ENCODE peak calls at places on chromosomes 4 and X, in seven cellular contexts. W is neural progenitor cell, X is GM23338, L is PC-3, B is PC-9, O is MM.1S, U is SK-N-SH. D is an unnamed sample.

GRCh38 chr4:81021526-81021944 is 9.0 kb upstream of the BMP3 start:
- DNase-seq in W (no peak), L (peak; percentile 94), B (peak; percentile 58), O (no peak), X (no peak), U (no peak), D (no peak)

GRCh38 chrX:17405225-17405969 is 30.4 kb downstream of the NHS start:
- DNase-seq in B (peak; percentile 59), O (no peak), L (peak; percentile 94), W (no peak), X (no peak), U (no peak), D (peak; percentile 58)

GRCh38 chrX:154046262-154046771 is 26.6 kb upstream of the IRAK1 start:
- DNase-seq in B (no peak), U (no peak), X (no peak), O (no peak), W (peak; percentile 9), L (no peak), D (peak; percentile 83)

GRCh38 chr4:140116442-140117104 is 37.4 kb downstream of the MAML3 start:
- DNase-seq in X (peak; percentile 28), U (peak; percentile 41), O (no peak), B (no peak), L (peak; percentile 70), W (no peak), D (peak; percentile 52)

GRCh38 chr4:146158036-146158745 is 17.3 kb upstream of the LSM6 start:
- DNase-seq in O (no peak), U (no peak), X (no peak), W (no peak), L (no peak), B (no peak), D (peak; percentile 7)

GRCh38 chr4:148680884-148681283 is 238.7 kb upstream of the NR3C2 start:
- DNase-seq in O (no peak), U (no peak), W (no peak), L (no peak), X (no peak), B (no peak), D (no peak)

GRCh38 chr4:139675156-139675555 is 9.5 kb downstream of the MGST2 start:
- DNase-seq in B (no peak), W (no peak), U (no peak), O (no peak), L (no peak), X (no peak), D (no peak)

GRCh38 chrX:7120578-7121219 is 26.8 kb upstream of the STS start:
- DNase-seq in U (no peak), X (no peak), O (no peak), L (peak; percentile 89), W (no peak), B (peak; percentile 6), D (peak; percentile 15)

GRCh38 chr4:153619811-153620210 is 64.3 kb upstream of the TLR2 start:
- DNase-seq in L (no peak), B (no peak), W (peak; percentile 53), X (no peak), U (no peak), O (no peak), D (no peak)

GRCh38 chrX:134908235-134908834 is 82.5 kb upstream of the SMIM10 start:
- DNase-seq in B (no peak), L (peak; percentile 37), X (no peak), O (no peak), W (no peak), U (peak; percentile 51), D (peak; percentile 54)

GRCh38 chrX:68999931-69000330 is 165.3 kb downstream of the PJA1 start:
- DNase-seq in O (no peak), L (peak; percentile 51), B (no peak), U (no peak), W (no peak), X (no peak), D (no peak)

GRCh38 chrX:153820601-153821000 is 9.7 kb downstream of the PDZD4 start:
- DNase-seq in L (no peak), B (no peak), U (peak; percentile 44), X (no peak), W (no peak), O (peak; percentile 10), D (no peak)

GRCh38 chr4:98094118-98094517 is 49.2 kb downstream of the STPG2 start:
- DNase-seq in O (no peak), U (no peak), X (no peak), W (no peak), B (no peak), L (peak; percentile 68), D (no peak)

GRCh38 chrX:13759152-13759718 is 24.7 kb downstream of the OFD1 start:
- DNase-seq in B (no peak), U (no peak), W (no peak), L (no peak), O (no peak), X (no peak), D (no peak)

GRCh38 chr4:105683038-105683437 is 25.5 kb downstream of the INTS12 start:
- DNase-seq in O (no peak), B (peak; percentile 65), U (no peak), W (no peak), L (peak; percentile 92), X (no peak), D (no peak)

GRCh38 chrX:69014200-69014599 is 151.1 kb downstream of the PJA1 start:
- DNase-seq in B (no peak), L (no peak), X (no peak), W (no peak), O (no peak), U (no peak), D (peak; percentile 54)

GRCh38 chrX:49868739-49869138 is 10.5 kb upstream of the USP27X start:
- DNase-seq in W (no peak), O (no peak), L (no peak), U (no peak), B (no peak), X (no peak), D (no peak)

GRCh38 chrX:49155243-49155899 is 7.2 kb upstream of the MAGIX start:
- DNase-seq in W (peak; percentile 87), B (peak; percentile 37), X (peak; percentile 92), L (peak; percentile 70), U (no peak), O (peak; percentile 21), D (peak; percentile 79)

GRCh38 chr4:74190332-74190731 is 32.4 kb downstream of the MTHFD2L start:
- DNase-seq in U (no peak), L (no peak), W (no peak), O (no peak), X (no peak), B (no peak), D (no peak)

DNA sequence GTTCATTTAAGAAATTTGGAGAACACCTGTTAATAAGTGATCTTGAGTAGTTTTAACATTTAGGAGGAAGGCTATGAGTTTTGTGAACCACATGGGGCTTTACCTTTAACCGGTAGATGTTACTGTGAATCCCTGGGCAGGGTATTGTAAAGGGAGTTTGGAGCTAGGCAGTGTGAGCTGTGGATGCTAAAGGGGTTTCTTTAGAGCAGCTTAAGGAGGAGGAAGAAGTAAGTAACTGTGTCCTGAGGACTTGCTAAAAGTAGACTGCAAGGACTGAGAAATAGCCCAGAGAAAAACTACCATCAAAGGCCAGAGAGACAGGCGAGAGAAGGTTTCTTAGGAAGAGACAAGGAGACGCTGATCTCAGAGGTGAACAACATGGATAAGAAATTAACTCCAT is 5.6 kb downstream of the RHOH start:
- DNase-seq in U (no peak), L (no peak), B (no peak), W (no peak), O (peak; percentile 45), X (no peak), D (no peak)
- H3F3A ChIP-seq in U (no peaks in the 10 kb centered on the region), L (no peaks in the 10 kb centered on the region), B (no peaks in the 10 kb centered on the region), W (peaks cover 4% of the 10 kb centered on the region), O (peaks cover 82% of the 10 kb centered on the region), X (no peaks in the 10 kb centered on the region), D (no peaks in the 10 kb centered on the region)

DNA sequence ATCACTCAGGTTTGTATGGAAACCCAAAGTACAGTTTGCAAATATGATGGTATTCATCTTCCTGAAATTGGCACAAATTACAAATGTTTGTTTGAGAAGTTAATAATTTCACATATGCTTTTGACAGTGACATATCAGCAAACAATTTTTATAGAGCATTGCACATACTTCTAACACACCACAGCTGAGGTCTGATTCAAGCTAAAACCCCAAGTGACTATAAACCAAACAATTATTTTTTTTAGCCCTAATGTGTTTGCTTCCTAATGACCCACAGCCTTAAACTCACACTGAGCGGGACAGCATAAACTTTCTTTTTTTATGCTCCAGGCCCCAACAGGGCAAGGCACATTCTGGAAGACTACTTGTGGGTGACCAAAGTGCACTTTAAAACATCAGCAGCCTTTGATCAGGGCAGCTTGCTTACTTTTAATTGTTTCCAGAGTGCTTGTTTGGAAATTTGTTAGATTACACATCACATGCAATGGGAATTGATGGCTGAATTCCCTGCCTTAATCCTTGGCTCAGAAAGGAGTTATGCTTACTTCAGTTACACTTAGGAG is 502.7 kb upstream of the SLIT2 start:
- DNase-seq in W (no peak), X (no peak), L (peak; percentile 79), O (no peak), B (no peak), U (no peak), D (peak; percentile 53)
- H4K20me1 ChIP-seq in W (no peaks in the 10 kb centered on the region), X (no peaks in the 10 kb centered on the region), L (no peaks in the 10 kb centered on the region), O (no peaks in the 10 kb centered on the region), B (no peaks in the 10 kb centered on the region), U (no peaks in the 10 kb centered on the region), D (no peaks in the 10 kb centered on the region)

GRCh38 chr4:99290848-99291786 is at the start of gene ADH1A:
- DNase-seq in B (no peak), X (no peak), W (no peak), O (no peak), L (no peak), U (no peak), D (no peak)

DNA sequence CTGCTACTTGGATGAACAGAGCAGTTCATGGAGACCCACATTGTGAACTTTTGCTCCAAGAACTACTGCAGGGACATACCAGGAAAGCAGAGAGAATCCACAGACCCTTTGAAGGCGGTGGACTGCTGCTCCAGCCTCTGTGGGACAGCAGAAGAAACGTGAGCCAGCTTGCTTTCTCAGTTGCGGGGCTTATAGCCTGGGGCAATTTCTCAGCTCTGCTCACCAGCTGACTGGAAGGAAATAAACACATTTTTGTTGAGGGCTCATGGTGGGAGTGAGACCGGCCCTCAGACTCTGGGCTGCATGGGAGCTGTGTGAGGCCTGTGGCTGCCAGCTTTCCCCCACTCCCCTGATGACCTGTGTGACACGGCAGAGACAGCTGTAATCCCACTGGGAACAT is 2.6 kb upstream of the ADH1A start:
- DNase-seq in L (no peak), W (no peak), X (no peak), O (no peak), B (no peak), U (no peak), D (no peak)
- H3F3A ChIP-seq in L (no peaks in the 10 kb centered on the region), W (no peaks in the 10 kb centered on the region), X (no peaks in the 10 kb centered on the region), O (no peaks in the 10 kb centered on the region), B (no peaks in the 10 kb centered on the region), U (no peaks in the 10 kb centered on the region), D (no peaks in the 10 kb centered on the region)

GRCh38 chr4:40243390-40243948 is 46.6 kb downstream of the RHOH start:
- DNase-seq in L (no peak), U (no peak), O (no peak), B (no peak), W (no peak), X (no peak), D (no peak)

GRCh38 chr4:40241936-40242590 is 45.2 kb downstream of the RHOH start:
- DNase-seq in B (no peak), O (no peak), L (no peak), X (no peak), W (no peak), U (no peak), D (no peak)

GRCh38 chr4:40238700-40239548 is 42.1 kb downstream of the RHOH start:
- DNase-seq in L (no peak), U (no peak), B (no peak), O (no peak), W (no peak), X (peak; percentile 56), D (no peak)

GRCh38 chr4:40240040-40240653 is 43.3 kb downstream of the RHOH start:
- DNase-seq in X (no peak), O (no peak), W (no peak), U (no peak), B (no peak), L (peak; percentile 29), D (peak; percentile 24)

GRCh38 chr4:40241026-40241425 is 44.2 kb downstream of the RHOH start:
- DNase-seq in X (no peak), U (no peak), B (no peak), L (no peak), W (no peak), O (no peak), D (no peak)
- H4K20me1 ChIP-seq in X (no peaks in the 10 kb centered on the region), U (no peaks in the 10 kb centered on the region), B (no peaks in the 10 kb centered on the region), L (no peaks in the 10 kb centered on the region), W (no peaks in the 10 kb centered on the region), O (peaks cover 73% of the 10 kb centered on the region), D (no peaks in the 10 kb centered on the region)

D was measured in GM23248.